ENCODE peak calls at places on chromosomes 4 and X, in five cellular contexts. H is IMR-90, A is esophagus squamous epithelium, I is psoas muscle, Y is ascending aorta. N is an unnamed sample. For H3K9me3, the result is how much of the 10 kb centered on the place peaks cover.

GRCh38 chrX:17590892-17591740 is 146.2 kb upstream of the SCML1 start:
- DNase-seq in H (peak), Y (peak), A (no peak), I (peak), N (no peak)

GRCh38 chrX:150508461-150509367 is 59.7 kb upstream of the MTM1 start:
- DNase-seq in A (no peak), I (peak), Y (peak), H (peak), N (no peak)

GRCh38 chr4:71608674-71609062 is 175.2 kb downstream of the GC start:
- DNase-seq in H (no peak), Y (no peak), A (no peak), I (no peak), N (no peak)

GRCh38 chr4:124753941-124754581 is 41.5 kb upstream of the ANKRD50 start:
- DNase-seq in I (no peak), A (no peak), Y (no peak), H (peak), N (no peak)

GRCh38 chr4:5712517-5712916 is 1.5 kb downstream of the EVC start:
- DNase-seq in I (no peak), Y (no peak), A (no peak), H (peak), N (no peak)

GRCh38 chrX:41085883-41086626 is 810 bp downstream of the USP9X start:
- DNase-seq in Y (peak), A (no peak), I (peak), H (peak), N (peak)

GRCh38 chr4:89222171-89222570 is 85.4 kb downstream of the GPRIN3 start:
- DNase-seq in I (no peak), Y (no peak), H (no peak), A (no peak), N (no peak)

GRCh38 chr4:87042986-87043820 is 108.4 kb downstream of the AFF1 start:
- DNase-seq in H (no peak), A (no peak), Y (no peak), I (no peak), N (no peak)

GRCh38 chrX:69614896-69615295 is 1.0 kb upstream of the EDA start:
- DNase-seq in H (no peak), I (no peak), Y (no peak), A (no peak), N (no peak)

GRCh38 chr4:168384437-168385141 is 66.0 kb upstream of the DDX60 start:
- DNase-seq in Y (no peak), A (no peak), H (peak), I (no peak), N (no peak)

GRCh38 chrX:130097507-130098201 is 12.6 kb downstream of the ELF4 start:
- DNase-seq in A (no peak), I (peak), H (no peak), Y (no peak), N (peak)

GRCh38 chrX:135437867-135438733 is 16.4 kb downstream of the SMIM10L2A start:
- DNase-seq in I (no peak), Y (no peak), A (no peak), H (no peak), N (no peak)

GRCh38 chr4:186819357-186820086 is 95.9 kb upstream of the FAT1 start:
- DNase-seq in H (no peak), I (no peak), Y (no peak), A (no peak), N (no peak)

GRCh38 chr4:155973639-155974475 is 20.2 kb upstream of the CTSO start:
- DNase-seq in Y (no peak), H (peak), A (no peak), I (no peak), N (no peak)

GRCh38 chr4:15162465-15163283 is 160.4 kb downstream of the CPEB2 start:
- DNase-seq in Y (no peak), A (no peak), I (no peak), H (peak), N (no peak)

GRCh38 chr4:169332595-169332994 is 61.8 kb upstream of the SH3RF1 start:
- DNase-seq in H (no peak), A (no peak), Y (no peak), I (no peak), N (no peak)

GRCh38 chr4:22474636-22475310 is 41.1 kb downstream of the ADGRA3 start:
- DNase-seq in Y (no peak), A (no peak), I (no peak), H (peak), N (no peak)

GRCh38 chr4:72525938-72526337 is 43.1 kb downstream of the ADAMTS3 start:
- DNase-seq in I (peak), H (peak), A (no peak), Y (peak), N (no peak)

GRCh38 chrX:51836823-51837222 is 56.6 kb upstream of the MAGED1 start:
- DNase-seq in H (no peak), I (no peak), A (no peak), Y (no peak), N (no peak)

GRCh38 chr4:67234296-67234695 is 311.0 kb downstream of the CENPC start:
- DNase-seq in I (no peak), Y (no peak), A (no peak), H (no peak), N (no peak)

GRCh38 chr4:6742507-6742906 is 26.5 kb downstream of the BLOC1S4 start:
- DNase-seq in A (no peak), I (no peak), H (no peak), Y (no peak), N (no peak)

GRCh38 chr4:7291372-7292135 is 99.2 kb downstream of the SORCS2 start:
- DNase-seq in Y (no peak), H (peak), I (no peak), A (no peak), N (no peak)

GRCh38 chr4:55169352-55169959 is 44.1 kb upstream of the KDR start:
- DNase-seq in I (no peak), A (no peak), Y (no peak), H (peak), N (no peak)

GRCh38 chr4:102091656-102092055 is 253.6 kb downstream of the SLC39A8 start:
- DNase-seq in I (no peak), H (no peak), Y (no peak), A (no peak), N (no peak)

GRCh38 chrX:154900323-154900722 is 14.2 kb downstream of the F8A1 start:
- DNase-seq in A (no peak), I (no peak), H (no peak), Y (no peak), N (no peak)

GRCh38 chrX:39150210-39150609 is 349.0 kb downstream of the MID1IP1 start:
- DNase-seq in A (no peak), I (no peak), H (no peak), Y (no peak), N (no peak)

GRCh38 chr4:182578402-182578801 is 335.2 kb downstream of the TENM3 start:
- DNase-seq in A (no peak), I (no peak), Y (no peak), H (peak), N (no peak)

GRCh38 chr4:108135549-108136209 is 33.1 kb downstream of the LEF1 start:
- DNase-seq in I (no peak), Y (no peak), H (no peak), A (no peak), N (no peak)

GRCh38 chr4:91243132-91243531 is 1060.6 kb upstream of the GRID2 start:
- DNase-seq in I (no peak), A (no peak), H (no peak), Y (no peak), N (no peak)

GRCh38 chr4:26857278-26858034 is 3.2 kb upstream of the STIM2 start:
- DNase-seq in Y (peak), I (peak), H (peak), A (peak), N (peak)

GRCh38 chr4:48483777-48484493 is 792 bp downstream of the SLC10A4 start:
- DNase-seq in I (peak), A (no peak), Y (no peak), H (no peak), N (no peak)

GRCh38 chr4:80035336-80035735 is 37.7 kb downstream of the ANTXR2 start:
- DNase-seq in I (no peak), Y (no peak), A (no peak), H (no peak), N (no peak)

GRCh38 chrX:124028177-124028576 is 66.7 kb downstream of the STAG2 start:
- DNase-seq in A (no peak), I (no peak), H (peak), Y (no peak), N (no peak)

GRCh38 chrX:134501942-134502341 is 42.0 kb downstream of the HPRT1 start:
- DNase-seq in A (no peak), H (peak), I (no peak), Y (no peak), N (no peak)

GRCh38 chr4:80257851-80258250 is 8.6 kb upstream of the FGF5 start:
- DNase-seq in Y (no peak), I (no peak), H (no peak), A (no peak), N (no peak)

GRCh38 chr4:159526172-159526571 is 423.3 kb downstream of the RAPGEF2 start:
- DNase-seq in I (no peak), Y (no peak), A (no peak), H (no peak), N (no peak)

GRCh38 chr4:10926025-10926424 is 241.5 kb upstream of the CLNK start:
- DNase-seq in I (no peak), Y (no peak), H (no peak), A (no peak), N (no peak)

GRCh38 chr4:95563638-95564337 is 15.0 kb upstream of the UNC5C start:
- DNase-seq in Y (no peak), A (no peak), I (no peak), H (no peak), N (no peak)

GRCh38 chr4:62342346-62342745 is 1142.2 kb downstream of the ADGRL3 start:
- DNase-seq in I (no peak), H (no peak), Y (no peak), A (no peak), N (no peak)
- H3K9me3 ChIP-seq in I (under half), H (under half), Y (under half), A (under half), N (under half)

GRCh38 chr4:1409079-1409805 is 3.0 kb upstream of the NKX1-1 start:
- DNase-seq in A (no peak), I (no peak), Y (no peak), H (no peak), N (no peak)
- H3K9me3 ChIP-seq in A (under half), I (under half), Y (under half), H (under half), N (under half)

GRCh38 chr4:73970945-73971344 is 10.9 kb downstream of the PF4 start:
- DNase-seq in A (no peak), I (no peak), Y (no peak), H (no peak), N (no peak)
- H3K9me3 ChIP-seq in A (under half), I (under half), Y (under half), H (under half), N (under half)

GRCh38 chr4:153576443-153576774 is 107.7 kb upstream of the TLR2 start:
- DNase-seq in A (no peak), H (no peak), I (no peak), Y (no peak), N (no peak)
- H3K9me3 ChIP-seq in A (under half), H (under half), I (under half), Y (under half), N (under half)

GRCh38 chr4:99677161-99677560 is 19.5 kb upstream of the C4orf54 start:
- DNase-seq in Y (no peak), I (no peak), H (no peak), A (no peak), N (no peak)
- H3K9me3 ChIP-seq in Y (under half), I (under half), H (under half), A (under half), N (under half)

DNA sequence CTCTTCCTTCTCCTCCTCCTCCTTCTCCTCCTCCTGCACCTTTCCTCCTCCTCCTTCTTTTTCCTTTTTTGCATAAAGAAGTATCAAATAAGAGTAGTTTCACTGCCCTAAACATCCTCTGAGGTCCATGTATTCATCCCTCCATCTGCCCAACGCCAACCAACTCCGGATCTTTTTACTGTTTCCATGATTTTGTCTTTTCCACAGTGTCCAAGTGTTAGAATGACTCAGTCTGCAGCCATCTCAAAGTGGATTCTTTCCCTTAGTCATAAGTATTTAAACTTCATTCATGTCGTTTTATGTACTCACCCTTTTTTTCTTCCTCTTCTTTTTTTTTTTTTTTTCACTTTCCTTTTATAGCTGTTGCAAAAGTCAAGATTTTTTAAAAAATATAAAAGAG is 12.9 kb downstream of the CSF2RA start:
- DNase-seq in Y (no peak), I (no peak), A (no peak), H (peak), N (no peak)
- H3K9me3 ChIP-seq in Y (under half), I (under half), A (under half), H (under half), N (under half)

N was measured in T-helper 17 cell.